ENCODE peak calls at places on chromosomes 1 and 21, in ten cellular contexts. One of them, this sample, is unnamed.

GRCh38 chr1:147292635-147293251 is 50.3 kb downstream of the CHD1L start:
- DNase-seq in activated naive CD4-positive, alpha-beta T cell treated with anti-CD3 and anti-CD28 coated beads, Interleukin-2, amount 50 U/mL, for 16 hours: no peak
- DNase-seq in activated T-cell treated with anti-CD3 and anti-CD28 coated beads, Interleukin-2, amount 50 U/mL, for 72 hours: no peak
- DNase-seq in PC-3: peak; percentile 81
- DNase-seq in SJCRH30: no peak
- DNase-seq in MG63: peak; percentile 67
- DNase-seq in GM03348: peak; percentile 78
- DNase-seq in HT1080: peak; percentile 92
- DNase-seq in AG09309: peak; percentile 90
- DNase-seq in upper lobe of right lung: no peak
- DNase-seq in this sample: no peak

GRCh38 chr21:44547656-44548331 is 3.5 kb downstream of the KRTAP10-2 start:
- DNase-seq in SJCRH30: no peak
- DNase-seq in AG09309: no peak
- DNase-seq in MG63: no peak
- DNase-seq in upper lobe of right lung: peak; percentile 32
- DNase-seq in HT1080: no peak
- DNase-seq in activated naive CD4-positive, alpha-beta T cell treated with anti-CD3 and anti-CD28 coated beads, Interleukin-2, amount 50 U/mL, for 16 hours: peak; percentile 38
- DNase-seq in PC-3: no peak
- DNase-seq in activated T-cell treated with anti-CD3 and anti-CD28 coated beads, Interleukin-2, amount 50 U/mL, for 72 hours: no peak
- DNase-seq in GM03348: no peak
- DNase-seq in this sample: peak; percentile 22

GRCh38 chr21:42258885-42259407 is 40.0 kb downstream of the ABCG1 start:
- DNase-seq in upper lobe of right lung: no peak
- DNase-seq in MG63: no peak
- DNase-seq in PC-3: no peak
- DNase-seq in activated naive CD4-positive, alpha-beta T cell treated with anti-CD3 and anti-CD28 coated beads, Interleukin-2, amount 50 U/mL, for 16 hours: no peak
- DNase-seq in activated T-cell treated with anti-CD3 and anti-CD28 coated beads, Interleukin-2, amount 50 U/mL, for 72 hours: no peak
- DNase-seq in AG09309: no peak
- DNase-seq in HT1080: no peak
- DNase-seq in SJCRH30: no peak
- DNase-seq in GM03348: no peak
- DNase-seq in this sample: no peak

GRCh38 chr1:112496290-112496689 is 12.5 kb upstream of the WNT2B start:
- DNase-seq in AG09309: no peak
- DNase-seq in GM03348: no peak
- DNase-seq in activated T-cell treated with anti-CD3 and anti-CD28 coated beads, Interleukin-2, amount 50 U/mL, for 72 hours: no peak
- DNase-seq in SJCRH30: no peak
- DNase-seq in activated naive CD4-positive, alpha-beta T cell treated with anti-CD3 and anti-CD28 coated beads, Interleukin-2, amount 50 U/mL, for 16 hours: no peak
- DNase-seq in HT1080: no peak
- DNase-seq in PC-3: peak; percentile 44
- DNase-seq in MG63: no peak
- DNase-seq in upper lobe of right lung: no peak
- DNase-seq in this sample: no peak

GRCh38 chr1:150065184-150065871 is 2.2 kb upstream of the VPS45 start:
- DNase-seq in AG09309: peak; percentile 32
- DNase-seq in PC-3: peak; percentile 52
- DNase-seq in GM03348: peak; percentile 49
- DNase-seq in MG63: no peak
- DNase-seq in activated T-cell treated with anti-CD3 and anti-CD28 coated beads, Interleukin-2, amount 50 U/mL, for 72 hours: no peak
- DNase-seq in SJCRH30: no peak
- DNase-seq in upper lobe of right lung: no peak
- DNase-seq in activated naive CD4-positive, alpha-beta T cell treated with anti-CD3 and anti-CD28 coated beads, Interleukin-2, amount 50 U/mL, for 16 hours: no peak
- DNase-seq in HT1080: peak; percentile 44
- DNase-seq in this sample: no peak

GRCh38 chr1:157961805-157962762 is 31.4 kb upstream of the KIRREL1 start:
- DNase-seq in AG09309: no peak
- DNase-seq in HT1080: peak; percentile 76
- DNase-seq in SJCRH30: peak; percentile 9
- DNase-seq in GM03348: peak; percentile 71
- DNase-seq in activated naive CD4-positive, alpha-beta T cell treated with anti-CD3 and anti-CD28 coated beads, Interleukin-2, amount 50 U/mL, for 16 hours: no peak
- DNase-seq in MG63: peak; percentile 34
- DNase-seq in upper lobe of right lung: no peak
- DNase-seq in activated T-cell treated with anti-CD3 and anti-CD28 coated beads, Interleukin-2, amount 50 U/mL, for 72 hours: no peak
- DNase-seq in PC-3: peak; percentile 59
- DNase-seq in this sample: no peak

GRCh38 chr1:89261926-89262540 is 10.6 kb downstream of the GBP5 start:
- DNase-seq in upper lobe of right lung: no peak
- DNase-seq in HT1080: peak; percentile 33
- DNase-seq in SJCRH30: no peak
- DNase-seq in activated T-cell treated with anti-CD3 and anti-CD28 coated beads, Interleukin-2, amount 50 U/mL, for 72 hours: no peak
- DNase-seq in activated naive CD4-positive, alpha-beta T cell treated with anti-CD3 and anti-CD28 coated beads, Interleukin-2, amount 50 U/mL, for 16 hours: no peak
- DNase-seq in MG63: peak; percentile 16
- DNase-seq in PC-3: no peak
- DNase-seq in GM03348: no peak
- DNase-seq in AG09309: no peak
- DNase-seq in this sample: peak; percentile 47

GRCh38 chr21:14609274-14609673 is 63.2 kb upstream of the SAMSN1 start:
- DNase-seq in MG63: no peak
- DNase-seq in upper lobe of right lung: no peak
- DNase-seq in HT1080: no peak
- DNase-seq in GM03348: no peak
- DNase-seq in activated T-cell treated with anti-CD3 and anti-CD28 coated beads, Interleukin-2, amount 50 U/mL, for 72 hours: no peak
- DNase-seq in PC-3: no peak
- DNase-seq in AG09309: no peak
- DNase-seq in activated naive CD4-positive, alpha-beta T cell treated with anti-CD3 and anti-CD28 coated beads, Interleukin-2, amount 50 U/mL, for 16 hours: no peak
- DNase-seq in SJCRH30: no peak
- DNase-seq in this sample: no peak

GRCh38 chr1:59393211-59394180 is 96.6 kb downstream of the FGGY start:
- DNase-seq in AG09309: peak; percentile 71
- DNase-seq in HT1080: peak; percentile 54
- DNase-seq in MG63: peak; percentile 68
- DNase-seq in activated T-cell treated with anti-CD3 and anti-CD28 coated beads, Interleukin-2, amount 50 U/mL, for 72 hours: no peak
- DNase-seq in upper lobe of right lung: no peak
- DNase-seq in activated naive CD4-positive, alpha-beta T cell treated with anti-CD3 and anti-CD28 coated beads, Interleukin-2, amount 50 U/mL, for 16 hours: no peak
- DNase-seq in PC-3: no peak
- DNase-seq in GM03348: peak; percentile 51
- DNase-seq in SJCRH30: peak; percentile 84
- DNase-seq in this sample: no peak

GRCh38 chr1:94646786-94647555 is 105.4 kb upstream of the F3 start:
- DNase-seq in upper lobe of right lung: no peak
- DNase-seq in PC-3: no peak
- DNase-seq in SJCRH30: no peak
- DNase-seq in MG63: no peak
- DNase-seq in AG09309: no peak
- DNase-seq in activated naive CD4-positive, alpha-beta T cell treated with anti-CD3 and anti-CD28 coated beads, Interleukin-2, amount 50 U/mL, for 16 hours: no peak
- DNase-seq in GM03348: no peak
- DNase-seq in HT1080: no peak
- DNase-seq in activated T-cell treated with anti-CD3 and anti-CD28 coated beads, Interleukin-2, amount 50 U/mL, for 72 hours: no peak
- DNase-seq in this sample: no peak

GRCh38 chr1:107315652-107316051 is 174.8 kb downstream of the NTNG1 start:
- DNase-seq in upper lobe of right lung: no peak
- DNase-seq in GM03348: no peak
- DNase-seq in MG63: no peak
- DNase-seq in HT1080: no peak
- DNase-seq in activated naive CD4-positive, alpha-beta T cell treated with anti-CD3 and anti-CD28 coated beads, Interleukin-2, amount 50 U/mL, for 16 hours: no peak
- DNase-seq in activated T-cell treated with anti-CD3 and anti-CD28 coated beads, Interleukin-2, amount 50 U/mL, for 72 hours: no peak
- DNase-seq in AG09309: no peak
- DNase-seq in PC-3: peak; percentile 53
- DNase-seq in SJCRH30: no peak
- DNase-seq in this sample: no peak

GRCh38 chr1:101797722-101798121 is 199.0 kb downstream of the OLFM3 start:
- DNase-seq in HT1080: no peak
- DNase-seq in activated naive CD4-positive, alpha-beta T cell treated with anti-CD3 and anti-CD28 coated beads, Interleukin-2, amount 50 U/mL, for 16 hours: no peak
- DNase-seq in activated T-cell treated with anti-CD3 and anti-CD28 coated beads, Interleukin-2, amount 50 U/mL, for 72 hours: no peak
- DNase-seq in SJCRH30: no peak
- DNase-seq in AG09309: no peak
- DNase-seq in PC-3: peak; percentile 51
- DNase-seq in MG63: no peak
- DNase-seq in upper lobe of right lung: no peak
- DNase-seq in GM03348: no peak
- DNase-seq in this sample: no peak

GRCh38 chr1:211088156-211088555 is 45.8 kb downstream of the KCNH1 start:
- DNase-seq in activated T-cell treated with anti-CD3 and anti-CD28 coated beads, Interleukin-2, amount 50 U/mL, for 72 hours: no peak
- DNase-seq in AG09309: no peak
- DNase-seq in PC-3: no peak
- DNase-seq in SJCRH30: no peak
- DNase-seq in GM03348: no peak
- DNase-seq in activated naive CD4-positive, alpha-beta T cell treated with anti-CD3 and anti-CD28 coated beads, Interleukin-2, amount 50 U/mL, for 16 hours: no peak
- DNase-seq in MG63: no peak
- DNase-seq in HT1080: no peak
- DNase-seq in upper lobe of right lung: no peak
- DNase-seq in this sample: no peak

GRCh38 chr21:28548291-28548690 is 444.4 kb downstream of the LTN1 start:
- DNase-seq in SJCRH30: no peak
- DNase-seq in PC-3: no peak
- DNase-seq in HT1080: no peak
- DNase-seq in activated T-cell treated with anti-CD3 and anti-CD28 coated beads, Interleukin-2, amount 50 U/mL, for 72 hours: no peak
- DNase-seq in GM03348: no peak
- DNase-seq in upper lobe of right lung: no peak
- DNase-seq in activated naive CD4-positive, alpha-beta T cell treated with anti-CD3 and anti-CD28 coated beads, Interleukin-2, amount 50 U/mL, for 16 hours: no peak
- DNase-seq in MG63: no peak
- DNase-seq in AG09309: no peak
- DNase-seq in this sample: no peak

This sample was measured in DND-41.